ENCODE peak calls at places on chromosomes 3 and 15, in five cellular contexts. W is A549, M is left ventricle myocardium inferior, U is ovary, A is endothelial cell of umbilical vein. N is an unnamed sample.

GRCh38 chr3:99781761-99782160 is 35.9 kb upstream of the CMSS1 start:
- DNase-seq in W (no peak), M (no peak), U (no peak), A (no peak), N (no peak)

GRCh38 chr3:111968319-111969059 is 10.3 kb upstream of the ABHD10 start:
- DNase-seq in W (no peak), M (no peak), U (no peak), A (no peak), N (no peak)

GRCh38 chr3:126914226-126914625 is 68.7 kb upstream of the PLXNA1 start:
- DNase-seq in W (no peak), M (no peak), U (no peak), A (no peak), N (no peak)

GRCh38 chr3:128845695-128846491 is 33.5 kb upstream of the ACAD9 start:
- DNase-seq in W (peak; percentile 53), M (peak; percentile 92), U (peak; percentile 83), A (peak; percentile 79), N (peak; percentile 88)

GRCh38 chr3:52090620-52091468 is 34.5 kb upstream of the DUSP7 start:
- DNase-seq in W (no peak), M (peak; percentile 10), U (no peak), A (no peak), N (no peak)

GRCh38 chr15:57676578-57676977 is 29.9 kb upstream of the POLR2M start:
- DNase-seq in W (no peak), M (no peak), U (no peak), A (no peak), N (no peak)

GRCh38 chr15:69719527-69719926 is 266.9 kb downstream of the RPLP1 start:
- DNase-seq in W (no peak), M (no peak), U (no peak), A (no peak), N (no peak)

GRCh38 chr15:55627730-55628368 is 39.7 kb upstream of the PYGO1 start:
- DNase-seq in W (peak; percentile 92), M (no peak), U (no peak), A (peak; percentile 76), N (peak; percentile 22)

GRCh38 chr15:51982013-51982769 is 10.6 kb upstream of the LEO1 start:
- DNase-seq in W (peak; percentile 89), M (no peak), U (no peak), A (peak; percentile 94), N (peak; percentile 25)

GRCh38 chr3:72428803-72429202 is 419.4 kb downstream of the SHQ1 start:
- DNase-seq in W (no peak), M (no peak), U (no peak), A (no peak), N (no peak)

GRCh38 chr3:55074861-55075260 is 147.0 kb upstream of the LRTM1 start:
- DNase-seq in W (no peak), M (no peak), U (no peak), A (no peak), N (no peak)

GRCh38 chr3:49785565-49786356 is 581 bp downstream of the IP6K1 start:
- DNase-seq in W (no peak), M (no peak), U (no peak), A (peak; percentile 62), N (peak; percentile 51)

GRCh38 chr3:143252931-143253330 is 133.4 kb downstream of the CHST2 start:
- DNase-seq in W (no peak), M (no peak), U (no peak), A (no peak), N (no peak)

GRCh38 chr3:9276761-9277370 is 27.4 kb upstream of the SRGAP3 start:
- DNase-seq in W (no peak), M (no peak), U (no peak), A (no peak), N (no peak)

GRCh38 chr15:29024681-29025080 is 138.9 kb downstream of the APBA2 start:
- DNase-seq in W (no peak), M (no peak), U (no peak), A (no peak), N (no peak)

GRCh38 chr3:123483146-123483545 is 34.3 kb upstream of the ADCY5 start:
- DNase-seq in W (no peak), M (no peak), U (no peak), A (no peak), N (no peak)

GRCh38 chr3:44685128-44685800 is 27.2 kb upstream of the ZNF502 start:
- DNase-seq in W (no peak), M (peak; percentile 77), U (peak; percentile 59), A (peak; percentile 52), N (peak; percentile 75)

GRCh38 chr3:125003369-125003853 is 52.4 kb downstream of the HEG1 start:
- DNase-seq in W (peak; percentile 10), M (peak; percentile 68), U (peak; percentile 50), A (no peak), N (peak; percentile 77)

GRCh38 chr15:93587046-93587445 is 498.0 kb upstream of the RGMA start:
- DNase-seq in W (no peak), M (peak; percentile 16), U (no peak), A (no peak), N (no peak)

GRCh38 chr3:110849060-110849459 is 222.6 kb upstream of the NECTIN3 start:
- DNase-seq in W (no peak), M (no peak), U (no peak), A (no peak), N (no peak)

GRCh38 chr15:75947117-75947516 is 43.4 kb downstream of the FBXO22 start:
- DNase-seq in W (peak; percentile 27), M (no peak), U (no peak), A (no peak), N (no peak)

GRCh38 chr3:18556503-18556902 is 131.4 kb upstream of the SATB1 start:
- DNase-seq in W (no peak), M (no peak), U (no peak), A (no peak), N (no peak)

GRCh38 chr3:52526151-52526561 is 7.5 kb downstream of the NT5DC2 start:
- DNase-seq in W (no peak), M (peak; percentile 13), U (no peak), A (no peak), N (no peak)

GRCh38 chr3:182325213-182325941 is 467.9 kb upstream of the ATP11B start:
- DNase-seq in W (no peak), M (no peak), U (no peak), A (peak; percentile 11), N (peak; percentile 8)

GRCh38 chr3:152667267-152667666 is 167.7 kb upstream of the P2RY1 start:
- DNase-seq in W (no peak), M (no peak), U (no peak), A (no peak), N (no peak)

GRCh38 chr15:68277131-68277604 is 377 bp upstream of the FEM1B start:
- DNase-seq in W (no peak), M (no peak), U (no peak), A (no peak), N (no peak)

GRCh38 chr3:141336672-141337522 is 31.4 kb upstream of the ZBTB38 start:
- DNase-seq in W (peak; percentile 65), M (no peak), U (no peak), A (no peak), N (no peak)

GRCh38 chr3:5122741-5123706 is 932 bp downstream of the ARL8B start:
- DNase-seq in W (peak; percentile 33), M (peak; percentile 19), U (peak; percentile 39), A (peak; percentile 62), N (peak; percentile 73)

GRCh38 chr15:67253517-67254237 is 784 bp downstream of the AAGAB start:
- DNase-seq in W (no peak), M (no peak), U (peak; percentile 27), A (no peak), N (no peak)

GRCh38 chr3:177201707-177202397 is 4.6 kb upstream of the TBL1XR1 start:
- DNase-seq in W (no peak), M (no peak), U (no peak), A (no peak), N (no peak)

GRCh38 chr3:116005404-116005803 is 382.1 kb downstream of the GAP43 start:
- DNase-seq in W (peak; percentile 54), M (peak; percentile 12), U (peak; percentile 37), A (no peak), N (peak; percentile 12)

GRCh38 chr3:140438736-140439505 is 238.9 kb upstream of the TRIM42 start:
- DNase-seq in W (no peak), M (no peak), U (no peak), A (no peak), N (no peak)

GRCh38 chr3:34206996-34207395 is 408.6 kb downstream of the PDCD6IP start:
- DNase-seq in W (peak; percentile 5), M (no peak), U (no peak), A (peak; percentile 92), N (no peak)

GRCh38 chr3:118636841-118637240 is 397.8 kb downstream of the IGSF11 start:
- DNase-seq in W (peak; percentile 11), M (no peak), U (no peak), A (no peak), N (no peak)

DNA sequence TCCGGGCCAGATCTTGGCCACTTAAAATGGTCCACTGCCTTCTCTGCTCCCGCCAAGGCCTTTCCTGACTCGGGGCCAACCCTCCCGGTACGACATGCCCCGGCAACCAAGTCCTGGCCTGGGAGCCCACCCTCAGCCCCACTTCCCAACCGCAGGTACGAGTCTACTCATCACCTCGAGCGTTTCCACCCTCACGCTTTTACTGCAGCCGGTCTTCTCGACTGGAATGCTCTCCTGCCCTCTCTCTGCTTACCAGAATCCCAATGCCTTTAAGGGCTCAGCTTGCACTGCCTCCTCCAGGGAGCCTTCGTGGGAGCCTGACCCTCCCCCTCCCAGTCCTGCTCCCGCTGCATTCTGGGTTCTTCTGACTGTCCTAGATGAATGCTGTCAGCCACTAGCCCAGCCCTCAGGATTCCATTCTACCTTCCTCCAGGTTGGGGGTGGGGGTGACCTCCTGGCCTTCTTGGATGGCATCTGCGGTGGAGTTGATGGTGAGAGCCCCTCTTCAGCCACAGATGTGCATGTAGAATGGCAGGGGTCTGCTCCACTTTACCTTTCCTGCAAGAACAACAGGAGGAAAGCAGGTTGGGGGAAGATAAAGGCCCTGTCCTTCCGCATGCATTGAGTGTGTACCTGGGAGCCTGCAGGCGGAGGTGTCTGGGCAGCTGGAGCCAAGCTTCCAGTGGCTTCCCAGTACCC is 1.1 kb upstream of the CSRNP1 start:
- DNase-seq in W (peak; percentile 87), M (no peak), U (peak; percentile 67), A (no peak), N (peak; percentile 69)
- H3K4me3 ChIP-seq in W (peak overlapping the region; percentile 95), M (peak overlapping the region; percentile 96), U (no peak overlapping the region), A (no peak overlapping the region), N (peak overlapping the region; percentile 93)

GRCh38 chr15:98442901-98443300 is 205.4 kb upstream of the IGF1R start:
- DNase-seq in W (no peak), M (no peak), U (no peak), A (no peak), N (no peak)
- H3K27ac ChIP-seq in W (no peak overlapping the region), M (no peak overlapping the region), U (no peak overlapping the region), A (no peak overlapping the region), N (no peak overlapping the region)

GRCh38 chr3:36832406-36832805 is 68.1 kb upstream of the DCLK3 start:
- DNase-seq in W (no peak), M (no peak), U (no peak), A (no peak), N (no peak)

GRCh38 chr3:36840453-36840921 is 76.1 kb upstream of the DCLK3 start:
- DNase-seq in W (no peak), M (peak; percentile 31), U (no peak), A (no peak), N (no peak)

GRCh38 chr3:36833160-36833814 is 68.9 kb upstream of the DCLK3 start:
- DNase-seq in W (no peak), M (no peak), U (no peak), A (no peak), N (no peak)

GRCh38 chr3:36842275-36842674 is 77.9 kb upstream of the DCLK3 start:
- DNase-seq in W (no peak), M (no peak), U (no peak), A (no peak), N (no peak)

GRCh38 chr3:36837089-36837488 is 72.7 kb upstream of the DCLK3 start:
- DNase-seq in W (no peak), M (no peak), U (no peak), A (peak; percentile 11), N (no peak)
- TF ChIP-seq CTCF in W (no peak), M (no peak), U (no peak), A (peak; percentile 34), N (no peak)

GRCh38 chr15:53530762-53531161 is 228.7 kb downstream of the WDR72 start:
- DNase-seq in W (no peak), M (no peak), U (no peak), A (no peak), N (no peak)
- H3K4me3 ChIP-seq in W (no peak overlapping the region), M (no peak overlapping the region), U (no peak overlapping the region), A (no peak overlapping the region), N (no peak overlapping the region)

N was measured in psoas muscle.